ENCODE peak calls at places on chromosomes 2 and 18, in four cellular contexts. K is K562, M is WTC11, Q is H1. A is an unnamed sample.

GRCh38 chr2:67046568-67046967 is 350.6 kb upstream of the ETAA1 start:
- DNase-seq in M (no peak), K (no peak), Q (no peak), A (no peak)

GRCh38 chr18:36830141-36830495 is 1.2 kb downstream of the KIAA1328 start:
- DNase-seq in K (no peak), Q (no peak), M (no peak), A (no peak)

GRCh38 chr2:83055338-83056010 is 1403.6 kb downstream of the SUCLG1 start:
- DNase-seq in M (no peak), Q (no peak), K (no peak), A (no peak)

GRCh38 chr2:188399159-188399558 is 107.5 kb downstream of the GULP1 start:
- DNase-seq in K (no peak), M (no peak), Q (no peak), A (no peak)

GRCh38 chr2:68740184-68740914 is 5.7 kb downstream of the ARHGAP25 start:
- DNase-seq in K (no peak), M (no peak), Q (no peak), A (no peak)

GRCh38 chr18:59546164-59546563 is 151.1 kb downstream of the CCBE1 start:
- DNase-seq in M (no peak), K (peak), Q (no peak), A (no peak)

GRCh38 chr2:202847693-202848524 is 23.7 kb downstream of the ICA1L start:
- DNase-seq in M (no peak), Q (no peak), K (no peak), A (no peak)

GRCh38 chr2:230203110-230203676 is 16.6 kb downstream of the SP110 start:
- DNase-seq in M (no peak), Q (no peak), K (no peak), A (no peak)

GRCh38 chr18:49960376-49960775 is 147.0 kb upstream of the ACAA2 start:
- DNase-seq in K (no peak), Q (no peak), M (no peak), A (no peak)

GRCh38 chr2:44136186-44136585 is 32.5 kb upstream of the PPM1B start:
- DNase-seq in M (no peak), Q (no peak), K (no peak), A (no peak)

GRCh38 chr18:35182151-35182550 is 58.7 kb upstream of the ZNF397 start:
- DNase-seq in M (no peak), K (no peak), Q (no peak), A (no peak)

DNA sequence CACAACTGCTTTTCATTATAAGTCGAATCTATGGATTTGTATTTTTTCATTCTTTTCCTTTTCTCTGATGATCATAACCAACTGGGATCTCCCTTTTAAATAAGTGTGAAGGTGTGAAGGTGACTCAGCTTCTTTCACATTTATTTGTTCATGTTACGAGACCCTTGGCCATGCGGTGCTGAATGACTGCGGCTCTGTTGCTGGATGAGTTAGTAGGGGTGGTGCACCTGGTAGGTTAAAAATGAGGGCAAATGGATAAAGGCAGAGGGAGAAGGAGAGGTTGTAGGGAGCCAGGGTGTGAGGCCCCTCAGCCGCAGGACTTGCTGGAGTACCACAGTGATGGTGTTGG is 164.1 kb downstream of the NAPG start:
- DNase-seq in K (no peak), Q (no peak), M (no peak), A (no peak)
- TF ChIP-seq TEAD4 in K (no peak), Q (no peak), M (no peak), A (no peak)

GRCh38 chr2:216553093-216553478 is 54.4 kb downstream of the RPL37A start:
- DNase-seq in K (no peak), M (no peak), Q (no peak), A (no peak)
- TF ChIP-seq TEAD4 in K (no peak), M (no peak), Q (peak), A (no peak)

DNA sequence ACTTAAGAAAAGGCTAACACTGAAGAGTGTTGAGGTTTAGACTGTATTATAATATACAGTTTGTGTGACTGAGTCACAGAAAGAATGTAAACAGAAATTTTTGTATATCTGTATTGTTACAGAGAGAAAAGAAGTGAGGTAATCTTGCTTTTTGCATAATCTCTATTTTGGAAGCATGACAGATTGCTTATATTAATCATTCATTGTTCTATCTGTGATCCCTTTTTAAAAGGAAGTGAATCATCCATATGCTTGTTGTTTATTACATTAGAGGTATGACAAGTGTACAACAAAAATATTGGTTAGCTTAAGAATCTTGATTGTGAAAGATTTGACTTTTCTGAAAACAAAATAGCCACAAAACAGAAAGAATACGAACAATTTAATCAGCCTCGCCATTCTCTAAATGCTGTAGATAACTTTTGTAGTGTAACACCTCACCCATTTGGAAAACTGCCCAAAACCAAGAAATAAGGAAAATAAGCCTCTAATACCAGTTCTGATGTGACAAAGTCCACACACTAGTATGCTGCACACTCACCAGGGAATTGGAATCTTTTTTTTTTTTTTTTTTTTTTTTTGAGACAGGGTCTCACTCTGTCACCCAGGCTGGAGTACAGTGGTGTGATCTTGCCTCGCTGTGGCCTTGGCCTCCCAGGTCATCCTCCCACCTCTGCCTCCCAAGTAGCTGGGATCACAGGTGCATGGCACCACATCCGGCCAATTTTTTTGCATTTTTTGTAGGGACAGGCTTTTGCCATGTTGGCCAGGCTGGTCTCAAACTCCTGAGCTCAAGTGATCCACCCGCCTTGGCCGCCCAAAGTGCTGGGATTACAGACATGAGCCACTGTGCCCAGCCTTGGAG is 91.5 kb upstream of the LPIN2 start:
- DNase-seq in Q (no peak), M (no peak), K (no peak), A (no peak)
- TF ChIP-seq TEAD4 in Q (no peak), M (no peak), K (no peak), A (no peak)

GRCh38 chr2:1884933-1885580 is 140.7 kb upstream of the PXDN start:
- DNase-seq in K (no peak), Q (peak), M (no peak), A (no peak)

GRCh38 chr2:1887915-1888314 is 143.6 kb upstream of the PXDN start:
- DNase-seq in K (no peak), Q (no peak), M (no peak), A (no peak)

GRCh38 chr2:1889099-1889650 is 144.9 kb upstream of the PXDN start:
- DNase-seq in K (no peak), M (no peak), Q (no peak), A (no peak)

GRCh38 chr2:1887106-1887505 is 142.8 kb upstream of the PXDN start:
- DNase-seq in Q (no peak), K (no peak), M (no peak), A (no peak)

GRCh38 chr2:1886405-1886992 is 142.2 kb upstream of the PXDN start:
- DNase-seq in Q (peak), M (peak), K (peak), A (peak)
- TF ChIP-seq TEAD4 in Q (peak), M (no peak), K (no peak), A (no peak)

DNA sequence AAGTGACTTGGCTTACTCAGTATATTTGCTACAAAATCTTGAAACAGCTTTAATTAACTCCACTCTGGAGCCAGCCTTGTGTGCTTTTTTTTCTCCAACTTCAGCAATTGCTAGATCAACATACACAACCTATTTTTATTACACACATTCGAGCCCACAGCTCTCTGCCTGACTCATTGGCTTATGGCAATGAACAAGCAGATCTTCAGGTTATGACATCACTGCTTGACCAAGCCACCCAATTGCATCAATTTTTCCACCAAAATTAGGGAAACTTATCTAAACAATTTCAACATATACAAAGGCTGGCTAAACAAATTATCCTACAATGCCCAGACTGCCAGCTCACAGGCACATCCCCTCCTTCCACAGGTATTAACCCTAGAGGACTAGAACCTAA is 39.6 kb upstream of the PDK1 start:
- DNase-seq in Q (no peak), K (no peak), M (no peak), A (no peak)
- TF ChIP-seq TEAD4 in Q (no peak), K (no peak), M (no peak), A (no peak)

GRCh38 chr2:239396881-239397681 is 3.7 kb downstream of the HDAC4 start:
- DNase-seq in Q (no peak), K (no peak), M (no peak), A (no peak)
- TF ChIP-seq TEAD4 in Q (no peak), K (no peak), M (no peak), A (no peak)

DNA sequence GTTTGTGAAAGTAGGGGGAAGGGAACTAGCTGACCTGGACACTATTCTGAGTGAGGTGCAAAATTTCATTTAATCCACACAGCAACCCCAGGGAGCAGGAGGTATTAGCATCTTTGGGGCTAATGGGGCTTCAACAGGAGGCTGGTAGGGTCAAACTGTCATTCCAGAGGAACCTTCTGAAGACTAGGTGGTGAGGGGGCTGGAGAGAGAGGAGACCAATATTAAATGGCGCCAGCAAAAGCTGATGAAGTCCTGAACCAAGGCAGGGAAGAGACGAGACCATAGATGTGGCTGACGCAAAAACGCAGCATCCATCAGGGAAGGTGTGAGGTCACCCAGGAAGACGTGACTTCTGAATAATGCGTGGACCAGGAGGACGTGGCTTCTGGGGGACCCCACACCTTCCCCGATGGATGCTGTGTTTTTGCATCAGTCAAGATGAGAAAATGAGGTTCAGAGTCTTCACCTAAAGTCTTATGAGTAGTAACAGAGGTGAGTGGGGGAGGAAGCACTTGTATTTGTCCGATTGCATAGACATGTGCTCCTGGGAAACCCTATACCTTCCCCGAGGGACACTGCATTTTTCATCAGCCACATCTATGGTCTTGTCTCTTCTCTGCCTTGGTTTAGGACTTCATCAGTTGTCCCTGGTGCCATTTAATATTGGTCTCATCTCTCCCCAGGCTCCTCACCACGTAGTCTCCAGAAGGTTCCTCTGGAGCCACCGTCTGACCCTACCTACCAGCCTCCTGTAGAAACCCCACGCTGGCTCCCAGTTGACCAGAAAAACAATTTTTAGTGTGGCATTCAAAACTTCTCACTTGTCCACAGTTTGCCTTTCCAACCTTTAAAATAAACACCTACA is 188.6 kb downstream of the MYCN start:
- DNase-seq in K (no peak), Q (peak), M (no peak), A (no peak)
- TF ChIP-seq TEAD4 in K (no peak), Q (no peak), M (no peak), A (no peak)

DNA sequence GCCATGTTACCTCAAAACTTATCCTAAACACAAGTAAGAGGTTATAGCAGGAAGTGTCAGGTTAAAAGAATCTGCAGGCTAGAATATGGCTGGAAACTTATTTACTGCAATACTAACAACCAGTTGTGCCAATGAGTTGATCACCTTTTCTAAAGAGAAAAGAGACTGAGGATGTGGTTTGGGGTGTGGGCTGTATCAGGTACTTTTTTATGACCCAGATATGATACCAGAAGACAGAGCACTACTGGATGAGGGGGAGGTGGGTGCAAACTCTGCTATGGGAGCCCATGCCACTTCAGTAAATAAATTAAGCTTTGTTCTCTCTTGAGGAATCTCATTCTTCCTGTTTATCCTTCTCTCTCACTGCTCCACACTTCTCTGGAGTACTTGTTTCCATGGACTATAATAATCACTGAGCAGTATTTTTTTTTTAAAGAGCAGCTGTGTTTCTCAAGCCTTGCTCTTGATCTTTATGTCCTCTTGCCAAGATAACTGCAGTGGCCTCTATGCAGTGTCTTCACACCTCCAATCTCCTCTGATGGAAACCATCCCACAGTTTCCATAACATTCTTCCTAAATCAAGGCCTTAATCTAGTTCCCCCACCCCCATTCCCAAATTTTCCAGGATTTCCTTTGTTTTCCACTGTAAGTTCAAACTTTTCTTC is 51.2 kb upstream of the NOSTRIN start:
- DNase-seq in M (no peak), Q (no peak), K (no peak), A (no peak)
- TF ChIP-seq TEAD4 in M (no peak), Q (no peak), K (no peak), A (no peak)

GRCh38 chr2:96142217-96143113 is 2.8 kb downstream of the DUSP2 start:
- DNase-seq in Q (peak), K (peak), M (peak), A (no peak)

GRCh38 chr2:96143231-96143847 is 1.9 kb downstream of the DUSP2 start:
- DNase-seq in K (no peak), Q (no peak), M (peak), A (no peak)

GRCh38 chr2:96144481-96145027 is 686 bp downstream of the DUSP2 start:
- DNase-seq in K (no peak), M (peak), Q (peak), A (no peak)

GRCh38 chr2:96145028-96145939 is at the start of gene DUSP2:
- DNase-seq in M (peak), Q (peak), K (no peak), A (no peak)

GRCh38 chr2:96143848-96144480 is 1.3 kb downstream of the DUSP2 start:
- DNase-seq in M (peak), Q (peak), K (no peak), A (no peak)
- TF ChIP-seq TEAD4 in M (peak), Q (no peak), K (no peak), A (no peak)